ENCODE peak calls at places on chromosomes 11 and 22, in four cellular contexts. One of them, this sample, is unnamed.
A peak's percentile ranks its signal among the peaks of the same experiment; 100 is the strongest.

GRCh38 chr11:299081-299891 is at the start of gene IFITM5:
- DNase-seq in IMR-90: no peak
- DNase-seq in H9: no peak
- DNase-seq in H1: no peak
- DNase-seq in this sample: no peak

GRCh38 chr22:23325183-23325582 is 144.9 kb downstream of the BCR start:
- DNase-seq in IMR-90: no peak
- DNase-seq in H9: no peak
- DNase-seq in H1: no peak
- DNase-seq in this sample: peak; percentile 13

GRCh38 chr11:83403990-83404389 is 117.8 kb upstream of the CCDC90B start:
- DNase-seq in H1: no peak
- DNase-seq in H9: no peak
- DNase-seq in IMR-90: no peak
- DNase-seq in this sample: peak; percentile 51

GRCh38 chr11:99080154-99080553 is 59.4 kb downstream of the CNTN5 start:
- DNase-seq in IMR-90: no peak
- DNase-seq in H1: no peak
- DNase-seq in H9: no peak
- DNase-seq in this sample: no peak

GRCh38 chr11:34449013-34449412 is 10.3 kb downstream of the CAT start:
- DNase-seq in H1: no peak
- DNase-seq in H9: no peak
- DNase-seq in IMR-90: no peak
- DNase-seq in this sample: no peak

GRCh38 chr11:10886652-10887250 is 28.9 kb upstream of the ZBED5 start:
- DNase-seq in H1: no peak
- DNase-seq in IMR-90: no peak
- DNase-seq in H9: no peak
- DNase-seq in this sample: peak; percentile 8

GRCh38 chr11:34395916-34396555 is 38.2 kb upstream of the ABTB2 start:
- DNase-seq in H9: no peak
- DNase-seq in IMR-90: peak; percentile 74
- DNase-seq in H1: no peak
- DNase-seq in this sample: no peak

GRCh38 chr22:50269573-50270301 is 443 bp downstream of the MAPK11 start:
- DNase-seq in IMR-90: peak; percentile 31
- DNase-seq in H9: no peak
- DNase-seq in H1: no peak
- DNase-seq in this sample: no peak

GRCh38 chr11:89437317-89437716 is 53.9 kb downstream of the NOX4 start:
- DNase-seq in IMR-90: no peak
- DNase-seq in H1: no peak
- DNase-seq in H9: peak; percentile 42
- DNase-seq in this sample: peak; percentile 36

GRCh38 chr11:89441606-89442005 is 49.6 kb downstream of the NOX4 start:
- DNase-seq in H9: no peak
- DNase-seq in H1: no peak
- DNase-seq in IMR-90: no peak
- DNase-seq in this sample: no peak

GRCh38 chr11:89433278-89433677 is 57.9 kb downstream of the NOX4 start:
- DNase-seq in H1: no peak
- DNase-seq in H9: no peak
- DNase-seq in IMR-90: no peak
- DNase-seq in this sample: no peak

DNA sequence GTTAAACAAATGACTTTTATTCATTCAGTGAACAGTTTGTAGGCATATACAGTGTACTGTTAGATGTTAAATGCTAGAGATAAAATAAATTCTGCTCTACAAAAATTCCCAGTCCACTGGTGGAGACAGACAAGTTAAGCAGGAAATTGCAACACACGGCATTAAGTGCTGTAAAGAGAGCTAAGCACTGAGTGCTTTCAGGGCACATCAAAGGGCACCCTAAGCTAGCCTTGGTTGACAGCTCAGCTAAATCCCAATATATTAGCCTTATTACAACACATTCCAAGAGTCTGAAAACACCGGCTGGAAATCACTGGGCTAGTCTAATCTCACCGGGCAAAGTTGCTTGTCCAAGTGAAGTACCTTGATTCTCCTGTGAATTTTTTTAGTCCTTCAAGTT is 55.1 kb downstream of the NOX4 start:
- DNase-seq in H1: no peak
- DNase-seq in H9: no peak
- DNase-seq in IMR-90: peak; percentile 58
- DNase-seq in this sample: peak; percentile 43
- H4K5ac ChIP-seq in H1: no peak overlapping the region
- H4K5ac ChIP-seq in H9: no peak overlapping the region
- H4K5ac ChIP-seq in IMR-90: no peak overlapping the region
- H4K5ac ChIP-seq in this sample: no peak overlapping the region

GRCh38 chr11:102599642-102600261 is 25.4 kb downstream of the MMP20 start:
- DNase-seq in H9: no peak
- DNase-seq in H1: no peak
- DNase-seq in IMR-90: peak; percentile 95
- DNase-seq in this sample: peak; percentile 93
- H2BK5ac ChIP-seq in H9: no peak overlapping the region
- H2BK5ac ChIP-seq in H1: no peak overlapping the region
- H2BK5ac ChIP-seq in IMR-90: peak overlapping the region; percentile 89
- H2BK5ac ChIP-seq in this sample: no peak overlapping the region

GRCh38 chr11:32008879-32009548 is 81.9 kb upstream of the RCN1 start:
- DNase-seq in H9: no peak
- DNase-seq in IMR-90: no peak
- DNase-seq in H1: no peak
- DNase-seq in this sample: no peak
- H4K5ac ChIP-seq in H9: no peak overlapping the region
- H4K5ac ChIP-seq in IMR-90: no peak overlapping the region
- H4K5ac ChIP-seq in H1: no peak overlapping the region
- H4K5ac ChIP-seq in this sample: no peak overlapping the region

GRCh38 chr11:90133560-90134145 is 810 bp upstream of the NAALAD2 start:
- DNase-seq in H9: no peak
- DNase-seq in H1: no peak
- DNase-seq in IMR-90: no peak
- DNase-seq in this sample: peak; percentile 1

GRCh38 chr11:90134420-90135003 is at the start of gene NAALAD2:
- DNase-seq in IMR-90: peak; percentile 9
- DNase-seq in H1: peak; percentile 77
- DNase-seq in H9: peak; percentile 80
- DNase-seq in this sample: peak; percentile 72

DNA sequence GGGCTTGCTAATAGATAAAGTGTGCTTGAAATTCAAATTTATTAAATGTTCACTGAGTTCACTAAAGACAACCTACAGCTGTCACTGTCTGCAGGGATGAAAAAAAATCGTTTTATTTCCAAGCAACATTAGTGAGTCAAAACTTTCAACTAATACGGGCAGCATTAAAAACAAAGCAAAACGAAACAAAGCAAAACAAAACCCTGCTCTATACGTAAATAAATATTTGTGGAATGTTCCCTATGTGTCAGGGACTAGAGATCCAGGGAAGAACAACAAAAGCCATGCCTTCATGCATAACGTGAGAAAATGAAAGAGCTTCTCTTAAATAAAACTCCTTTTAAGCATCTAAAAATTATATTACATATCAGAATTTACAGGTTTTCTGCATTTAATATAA is 553 bp downstream of the NAALAD2 start:
- DNase-seq in H1: no peak
- DNase-seq in H9: no peak
- DNase-seq in IMR-90: no peak
- DNase-seq in this sample: peak; percentile 2
- H2BK5ac ChIP-seq in H1: no peak overlapping the region
- H2BK5ac ChIP-seq in H9: no peak overlapping the region
- H2BK5ac ChIP-seq in IMR-90: no peak overlapping the region
- H2BK5ac ChIP-seq in this sample: no peak overlapping the region

GRCh38 chr11:16317712-16318111 is 38.6 kb downstream of the SOX6 start:
- DNase-seq in H9: no peak
- DNase-seq in IMR-90: no peak
- DNase-seq in H1: no peak
- DNase-seq in this sample: no peak
- H4K5ac ChIP-seq in H9: no peak overlapping the region
- H4K5ac ChIP-seq in IMR-90: no peak overlapping the region
- H4K5ac ChIP-seq in H1: no peak overlapping the region
- H4K5ac ChIP-seq in this sample: no peak overlapping the region

GRCh38 chr11:77175869-77176539 is 48.0 kb downstream of the MYO7A start:
- DNase-seq in IMR-90: no peak
- DNase-seq in H1: peak; percentile 73
- DNase-seq in H9: peak; percentile 88
- DNase-seq in this sample: peak; percentile 87
- H2BK5ac ChIP-seq in IMR-90: no peak overlapping the region
- H2BK5ac ChIP-seq in H1: peak overlapping the region; percentile 93
- H2BK5ac ChIP-seq in H9: no peak overlapping the region
- H2BK5ac ChIP-seq in this sample: peak overlapping the region; percentile 4

GRCh38 chr11:32113637-32114203 is 22.8 kb downstream of the RCN1 start:
- DNase-seq in H1: no peak
- DNase-seq in H9: no peak
- DNase-seq in IMR-90: no peak
- DNase-seq in this sample: peak; percentile 18

GRCh38 chr11:32115406-32115805 is 24.5 kb downstream of the RCN1 start:
- DNase-seq in IMR-90: no peak
- DNase-seq in H9: no peak
- DNase-seq in H1: no peak
- DNase-seq in this sample: peak; percentile 22

GRCh38 chr11:32118025-32118974 is 27.4 kb downstream of the RCN1 start:
- DNase-seq in H1: no peak
- DNase-seq in IMR-90: peak; percentile 80
- DNase-seq in H9: no peak
- DNase-seq in this sample: no peak

GRCh38 chr11:32113200-32113599 is 22.3 kb downstream of the RCN1 start:
- DNase-seq in IMR-90: no peak
- DNase-seq in H9: no peak
- DNase-seq in H1: no peak
- DNase-seq in this sample: no peak

DNA sequence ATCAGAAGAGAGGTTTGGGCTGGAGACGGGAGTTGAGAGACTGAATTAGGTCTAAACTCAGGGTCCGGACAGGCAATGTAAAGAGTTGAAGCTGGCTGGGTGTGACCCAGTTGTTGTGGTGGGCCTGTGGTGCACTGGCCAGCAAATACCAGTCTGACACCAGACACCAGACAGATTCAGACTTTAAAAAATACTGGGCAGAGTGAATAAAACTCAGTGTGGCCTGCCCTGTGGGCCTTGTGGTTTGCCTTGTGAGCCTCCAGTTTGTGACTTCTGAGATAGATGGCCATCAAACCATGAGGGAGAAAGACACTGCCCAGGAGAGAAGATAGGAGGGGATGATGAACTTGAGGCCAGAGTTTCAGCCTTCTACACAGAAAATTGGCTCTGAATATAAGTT is 25.8 kb downstream of the RCN1 start:
- DNase-seq in IMR-90: no peak
- DNase-seq in H1: no peak
- DNase-seq in H9: no peak
- DNase-seq in this sample: no peak
- H4K5ac ChIP-seq in IMR-90: no peak overlapping the region
- H4K5ac ChIP-seq in H1: no peak overlapping the region
- H4K5ac ChIP-seq in H9: no peak overlapping the region
- H4K5ac ChIP-seq in this sample: no peak overlapping the region

This sample was measured in mesendoderm.